ENCODE peak calls at places on chromosomes 1 and 21, in four cellular contexts. U is A549, Q is tibial nerve, N is transverse colon. H is an unnamed sample.

GRCh38 chr1:205537386-205538018 is 33.0 kb downstream of the CDK18 start:
- DNase-seq in U (no peak), Q (no peak), N (peak; percentile 5), H (no peak)

GRCh38 chr1:57186455-57186854 is 220.6 kb upstream of the C8B start:
- DNase-seq in U (no peak), N (no peak), Q (no peak), H (no peak)

GRCh38 chr1:204931768-204932572 is 61.3 kb downstream of the NFASC start:
- DNase-seq in U (no peak), N (no peak), Q (no peak), H (no peak)

GRCh38 chr1:113804421-113805255 is 7.6 kb downstream of the RSBN1 start:
- DNase-seq in N (no peak), Q (no peak), U (peak; percentile 64), H (peak; percentile 85)

GRCh38 chr1:167819849-167820683 is 93.9 kb downstream of the ADCY10 start:
- DNase-seq in N (peak; percentile 65), Q (peak; percentile 31), U (peak; percentile 84), H (peak; percentile 83)

GRCh38 chr1:171715813-171716251 is 26.0 kb downstream of the VAMP4 start:
- DNase-seq in Q (no peak), U (peak; percentile 7), N (no peak), H (peak; percentile 31)

GRCh38 chr1:167086033-167086432 is 4.1 kb downstream of the GPA33 start:
- DNase-seq in Q (no peak), N (peak; percentile 63), U (no peak), H (no peak)

GRCh38 chr1:77825356-77825709 is 45.9 kb downstream of the MIGA1 start:
- DNase-seq in U (peak; percentile 68), Q (peak; percentile 23), N (peak; percentile 10), H (peak; percentile 27)

GRCh38 chr1:71296551-71296950 is 215.7 kb upstream of the ZRANB2 start:
- DNase-seq in Q (no peak), U (no peak), N (no peak), H (no peak)

GRCh38 chr1:225684741-225685140 is 31.8 kb upstream of the ENAH start:
- DNase-seq in Q (no peak), N (no peak), U (no peak), H (no peak)

GRCh38 chr1:154403300-154403943 is 1.7 kb upstream of the IL6R start:
- DNase-seq in N (peak; percentile 37), Q (no peak), U (no peak), H (no peak)

GRCh38 chr1:202807367-202807925 is 775 bp downstream of the KDM5B start:
- DNase-seq in U (peak; percentile 51), N (peak; percentile 30), Q (no peak), H (peak; percentile 64)

GRCh38 chr1:58979085-58979484 is 195.2 kb upstream of the JUN start:
- DNase-seq in Q (no peak), N (no peak), U (no peak), H (no peak)

GRCh38 chr1:48688102-48688760 is 88.5 kb downstream of the BEND5 start:
- DNase-seq in Q (no peak), N (no peak), U (peak; percentile 15), H (no peak)

GRCh38 chr21:41411449-41412089 is 14.5 kb upstream of the MX1 start:
- DNase-seq in Q (no peak), U (peak; percentile 15), N (peak; percentile 83), H (no peak)

GRCh38 chr1:32413507-32414185 is 19.4 kb upstream of the BSDC1 start:
- DNase-seq in N (peak; percentile 65), Q (peak; percentile 80), U (peak; percentile 67), H (peak; percentile 91)

GRCh38 chr1:206110820-206111219 is 6.4 kb downstream of the AVPR1B start:
- DNase-seq in Q (no peak), U (no peak), N (no peak), H (no peak)

GRCh38 chr21:46079357-46080170 is 18.3 kb upstream of the COL6A2 start:
- DNase-seq in N (no peak), U (no peak), Q (peak; percentile 40), H (no peak)

GRCh38 chr21:31566061-31566460 is 93.4 kb upstream of the SOD1 start:
- DNase-seq in Q (no peak), N (no peak), U (no peak), H (no peak)

GRCh38 chr1:234839663-234840062 is 229.7 kb upstream of the IRF2BP2 start:
- DNase-seq in U (peak; percentile 51), N (no peak), Q (no peak), H (no peak)

GRCh38 chr1:226633541-226634155 is 85.1 kb downstream of the STUM start:
- DNase-seq in U (no peak), Q (no peak), N (no peak), H (no peak)

GRCh38 chr1:183687546-183688279 is 34.6 kb upstream of the APOBEC4 start:
- DNase-seq in N (no peak), U (no peak), Q (no peak), H (no peak)

GRCh38 chr1:247448107-247448778 is 9.7 kb downstream of the OR2B11 start:
- DNase-seq in Q (peak; percentile 35), N (peak; percentile 62), U (peak; percentile 72), H (peak; percentile 48)

GRCh38 chr1:206859082-206859491 is 6.3 kb upstream of the IL20 start:
- DNase-seq in N (no peak), U (no peak), Q (no peak), H (no peak)

GRCh38 chr1:232011961-232012360 is 385.4 kb downstream of the DISC1 start:
- DNase-seq in N (no peak), Q (no peak), U (no peak), H (no peak)

DNA sequence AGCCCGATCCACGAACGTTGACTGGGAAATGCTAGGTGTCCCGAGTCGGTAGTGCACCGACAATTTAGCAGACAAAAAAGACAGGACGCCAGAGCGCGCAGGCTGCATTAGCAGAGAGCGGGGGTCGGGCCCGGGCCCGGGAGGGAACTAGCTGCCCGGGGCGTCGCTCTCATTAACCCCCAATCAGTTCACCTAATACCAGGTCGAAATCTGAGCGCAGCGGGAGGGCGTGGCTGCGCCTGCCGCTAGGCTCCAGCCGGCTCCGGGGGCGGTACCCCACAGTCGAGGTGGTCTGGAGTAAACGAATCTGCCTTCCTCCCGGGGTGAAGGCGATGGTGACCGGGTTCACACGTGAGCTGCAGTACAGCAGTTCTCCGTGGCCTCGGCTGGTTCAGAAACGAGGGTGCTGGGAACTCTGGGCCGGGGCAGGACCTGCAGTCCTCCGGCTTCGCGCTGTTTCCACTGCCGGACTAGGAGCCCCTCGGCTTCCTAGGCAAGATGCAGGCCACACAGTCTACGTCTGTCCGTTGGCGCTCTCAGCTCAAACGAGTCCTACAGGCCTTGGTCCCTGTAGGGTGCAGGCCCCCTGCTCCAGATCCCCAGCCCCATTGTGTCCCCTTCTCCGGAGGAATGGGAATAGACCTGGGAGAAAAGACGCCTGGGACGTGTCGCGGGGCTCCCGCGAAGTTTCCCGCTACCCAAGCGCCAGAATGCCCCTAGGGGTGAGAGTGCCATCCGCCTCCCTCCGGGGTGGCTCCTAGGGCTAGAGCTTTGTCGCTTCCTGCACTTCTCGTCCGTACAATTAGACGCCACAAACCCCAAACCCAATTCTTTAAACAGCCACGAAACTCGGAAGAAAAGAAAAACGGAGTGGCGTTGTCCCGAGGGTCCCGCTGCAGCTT is 2.0 kb downstream of the GFI1 start:
- DNase-seq in Q (no peak), U (peak; percentile 38), N (peak; percentile 69), H (peak; percentile 27)
- TF ChIP-seq POLR2A in Q (no peak), U (no peak), N (no peak), H (no peak)

DNA sequence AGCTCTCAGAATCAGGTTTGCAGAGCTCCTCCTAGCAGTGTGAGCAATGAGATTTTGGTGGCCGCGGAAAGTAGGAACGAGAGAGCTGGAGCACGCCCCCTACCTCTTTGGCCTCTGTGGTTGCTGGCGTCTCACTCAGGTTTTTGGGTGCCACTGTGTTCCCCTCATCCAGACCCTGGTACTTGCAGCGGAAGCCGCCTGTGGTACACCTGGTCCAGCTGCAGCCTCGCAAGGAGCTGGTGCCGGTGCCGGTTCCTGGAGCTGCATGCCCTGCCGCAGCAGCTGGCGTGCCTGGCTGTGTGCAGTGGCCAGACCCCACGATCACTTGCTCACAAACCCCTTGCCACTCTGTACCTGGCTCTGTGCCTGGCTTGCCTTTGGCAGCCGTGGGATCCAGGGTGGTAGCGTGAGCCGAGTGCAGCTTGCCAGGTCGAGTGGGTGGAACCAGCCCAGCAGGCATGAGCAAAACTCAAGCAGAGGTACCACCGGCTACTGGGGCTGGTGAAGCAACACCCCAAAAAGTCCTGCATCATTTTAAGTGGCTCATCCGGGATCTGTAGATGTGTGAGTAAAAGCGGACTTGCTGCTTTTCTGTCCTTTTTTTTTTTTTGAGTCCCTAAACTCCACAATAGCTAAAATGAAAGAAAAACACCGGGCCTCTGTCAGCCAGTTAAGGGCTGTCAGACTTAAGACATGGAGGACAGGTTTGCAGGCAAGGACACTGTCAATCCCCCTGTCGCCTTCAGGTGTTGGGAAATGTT is 844.9 kb downstream of the KCNT2 start:
- DNase-seq in N (no peak), Q (no peak), U (peak; percentile 16), H (no peak)
- TF ChIP-seq POLR2A in N (no peak), Q (no peak), U (no peak), H (no peak)

GRCh38 chr1:159924025-159924790 is 1.1 kb downstream of the TAGLN2 start:
- DNase-seq in Q (peak; percentile 86), N (peak; percentile 90), U (peak; percentile 92), H (peak; percentile 89)
- TF ChIP-seq POLR2A in Q (peak; percentile 79), N (no peak), U (no peak), H (no peak)

GRCh38 chr1:68495968-68496679 is 758 bp downstream of the DEPDC1 start:
- DNase-seq in Q (no peak), N (no peak), U (peak; percentile 12), H (peak; percentile 60)

GRCh38 chr1:68495532-68495931 is 1.4 kb downstream of the DEPDC1 start:
- DNase-seq in N (no peak), U (no peak), Q (no peak), H (no peak)

GRCh38 chr1:68493193-68493592 is 3.7 kb downstream of the DEPDC1 start:
- DNase-seq in Q (no peak), U (no peak), N (no peak), H (no peak)

GRCh38 chr1:68497358-68497698 is 446 bp upstream of the DEPDC1 start:
- DNase-seq in N (no peak), U (no peak), Q (no peak), H (no peak)

GRCh38 chr1:68496680-68497357 is at the start of gene DEPDC1:
- DNase-seq in N (peak; percentile 94), Q (peak; percentile 92), U (peak; percentile 91), H (peak; percentile 97)
- TF ChIP-seq POLR2A in N (no peak), Q (no peak), U (no peak), H (peak; percentile 85)

GRCh38 chr1:22662318-22662717 is 9.3 kb downstream of the C1QB start:
- DNase-seq in U (peak; percentile 66), Q (peak; percentile 21), N (peak; percentile 22), H (no peak)
- TF ChIP-seq POLR2A in U (no peak), Q (no peak), N (no peak), H (no peak)